ENCODE peak calls at places on chromosomes 3 and 15, in seven cellular contexts. One of them, this sample, is unnamed.
A peak's percentile ranks its signal among the peaks of the same experiment; 100 is the strongest.

GRCh38 chr3:183122257-183122932 is 23.1 kb upstream of the MCCC1 start:
- DNase-seq in K562: peak; percentile 57
- DNase-seq in A549: peak; percentile 26
- DNase-seq in HCT116: peak; percentile 38
- DNase-seq in NB4: peak; percentile 58
- DNase-seq in endothelial cell of umbilical vein: peak; percentile 95
- DNase-seq in HepG2: peak; percentile 18
- DNase-seq in this sample: no peak

GRCh38 chr3:127233371-127233770 is 40.4 kb downstream of the PRR23E start:
- DNase-seq in endothelial cell of umbilical vein: no peak
- DNase-seq in NB4: peak; percentile 25
- DNase-seq in K562: no peak
- DNase-seq in A549: no peak
- DNase-seq in HepG2: no peak
- DNase-seq in HCT116: no peak
- DNase-seq in this sample: no peak

GRCh38 chr3:158845748-158846350 is 44.0 kb downstream of the MFSD1 start:
- DNase-seq in HepG2: peak; percentile 41
- DNase-seq in endothelial cell of umbilical vein: peak; percentile 30
- DNase-seq in K562: peak; percentile 64
- DNase-seq in HCT116: peak; percentile 27
- DNase-seq in NB4: peak; percentile 47
- DNase-seq in A549: peak; percentile 50
- DNase-seq in this sample: no peak

GRCh38 chr3:77081240-77081661 is 41.4 kb downstream of the ROBO2 start:
- DNase-seq in A549: no peak
- DNase-seq in endothelial cell of umbilical vein: no peak
- DNase-seq in HCT116: no peak
- DNase-seq in K562: no peak
- DNase-seq in HepG2: no peak
- DNase-seq in NB4: no peak
- DNase-seq in this sample: no peak

GRCh38 chr3:192847918-192848317 is 69.7 kb downstream of the MB21D2 start:
- DNase-seq in endothelial cell of umbilical vein: no peak
- DNase-seq in NB4: no peak
- DNase-seq in A549: no peak
- DNase-seq in HepG2: no peak
- DNase-seq in K562: no peak
- DNase-seq in HCT116: no peak
- DNase-seq in this sample: no peak

GRCh38 chr3:172285844-172286243 is 162.4 kb downstream of the GHSR start:
- DNase-seq in A549: no peak
- DNase-seq in K562: no peak
- DNase-seq in HCT116: no peak
- DNase-seq in endothelial cell of umbilical vein: no peak
- DNase-seq in NB4: no peak
- DNase-seq in HepG2: no peak
- DNase-seq in this sample: no peak

GRCh38 chr15:41334293-41335120 is 1.8 kb downstream of the NUSAP1 start:
- DNase-seq in K562: peak; percentile 69
- DNase-seq in HepG2: no peak
- DNase-seq in A549: no peak
- DNase-seq in NB4: peak; percentile 22
- DNase-seq in endothelial cell of umbilical vein: no peak
- DNase-seq in HCT116: no peak
- DNase-seq in this sample: no peak

GRCh38 chr15:25171111-25171811 is 216.5 kb downstream of the SNRPN start:
- DNase-seq in NB4: no peak
- DNase-seq in HepG2: no peak
- DNase-seq in A549: no peak
- DNase-seq in HCT116: no peak
- DNase-seq in K562: no peak
- DNase-seq in endothelial cell of umbilical vein: no peak
- DNase-seq in this sample: peak; percentile 26

GRCh38 chr15:99447497-99448371 is 118.0 kb upstream of the MEF2A start:
- DNase-seq in NB4: no peak
- DNase-seq in endothelial cell of umbilical vein: peak; percentile 19
- DNase-seq in HCT116: no peak
- DNase-seq in A549: no peak
- DNase-seq in HepG2: no peak
- DNase-seq in K562: peak; percentile 25
- DNase-seq in this sample: peak; percentile 86

GRCh38 chr15:31338318-31338878 is 11.8 kb downstream of the KLF13 start:
- DNase-seq in HCT116: no peak
- DNase-seq in NB4: no peak
- DNase-seq in K562: no peak
- DNase-seq in endothelial cell of umbilical vein: no peak
- DNase-seq in A549: no peak
- DNase-seq in HepG2: no peak
- DNase-seq in this sample: no peak

GRCh38 chr3:128805771-128806170 is 73.6 kb upstream of the ACAD9 start:
- DNase-seq in HCT116: no peak
- DNase-seq in NB4: peak; percentile 80
- DNase-seq in A549: no peak
- DNase-seq in K562: peak; percentile 26
- DNase-seq in HepG2: no peak
- DNase-seq in endothelial cell of umbilical vein: peak; percentile 79
- DNase-seq in this sample: no peak
- TF ChIP-seq MAX in HCT116: no peak
- TF ChIP-seq MAX in NB4: no peak
- TF ChIP-seq MAX in A549: no peak
- TF ChIP-seq MAX in K562: no peak
- TF ChIP-seq MAX in HepG2: no peak
- TF ChIP-seq MAX in endothelial cell of umbilical vein: no peak
- TF ChIP-seq MAX in this sample: no peak

DNA sequence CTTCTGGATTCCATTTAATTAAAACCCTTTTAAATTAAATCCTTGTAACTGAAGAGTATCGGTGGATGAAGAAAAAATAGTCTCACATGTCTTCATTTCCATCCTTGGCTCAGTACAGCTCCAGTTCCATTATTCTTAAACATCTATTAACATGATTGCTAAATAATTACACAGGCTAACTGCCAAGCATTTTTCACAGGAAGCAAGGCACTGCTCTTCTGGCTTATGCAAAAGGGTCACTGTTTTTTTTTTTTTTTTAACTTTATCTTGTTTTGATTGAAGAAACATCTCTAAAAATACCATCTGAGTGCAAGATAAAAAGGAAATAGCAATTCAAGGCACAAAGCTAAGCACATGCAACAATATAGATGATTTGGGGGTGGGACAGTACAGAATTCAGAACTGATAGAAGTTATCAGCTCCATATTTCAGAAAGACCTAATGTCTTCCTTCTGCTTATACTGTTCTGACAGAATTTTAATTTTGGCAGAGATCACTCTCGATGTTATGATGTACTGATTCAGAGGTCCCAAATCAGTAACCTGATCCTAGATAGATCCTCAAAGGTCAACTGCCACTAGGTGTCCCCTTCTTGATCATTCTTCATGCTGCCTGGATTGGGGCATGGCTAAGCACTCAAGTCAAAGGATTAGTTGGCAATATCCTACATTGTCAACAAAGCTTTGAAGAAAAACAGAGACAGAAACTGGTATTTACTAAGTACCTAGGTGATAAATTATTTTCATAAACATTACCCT is 57.8 kb upstream of the ACTC1 start:
- DNase-seq in K562: no peak
- DNase-seq in HCT116: no peak
- DNase-seq in A549: no peak
- DNase-seq in endothelial cell of umbilical vein: peak; percentile 82
- DNase-seq in HepG2: no peak
- DNase-seq in NB4: no peak
- DNase-seq in this sample: no peak
- TF ChIP-seq MAX in K562: no peak
- TF ChIP-seq MAX in HCT116: no peak
- TF ChIP-seq MAX in A549: no peak
- TF ChIP-seq MAX in endothelial cell of umbilical vein: no peak
- TF ChIP-seq MAX in HepG2: no peak
- TF ChIP-seq MAX in NB4: no peak
- TF ChIP-seq MAX in this sample: no peak

DNA sequence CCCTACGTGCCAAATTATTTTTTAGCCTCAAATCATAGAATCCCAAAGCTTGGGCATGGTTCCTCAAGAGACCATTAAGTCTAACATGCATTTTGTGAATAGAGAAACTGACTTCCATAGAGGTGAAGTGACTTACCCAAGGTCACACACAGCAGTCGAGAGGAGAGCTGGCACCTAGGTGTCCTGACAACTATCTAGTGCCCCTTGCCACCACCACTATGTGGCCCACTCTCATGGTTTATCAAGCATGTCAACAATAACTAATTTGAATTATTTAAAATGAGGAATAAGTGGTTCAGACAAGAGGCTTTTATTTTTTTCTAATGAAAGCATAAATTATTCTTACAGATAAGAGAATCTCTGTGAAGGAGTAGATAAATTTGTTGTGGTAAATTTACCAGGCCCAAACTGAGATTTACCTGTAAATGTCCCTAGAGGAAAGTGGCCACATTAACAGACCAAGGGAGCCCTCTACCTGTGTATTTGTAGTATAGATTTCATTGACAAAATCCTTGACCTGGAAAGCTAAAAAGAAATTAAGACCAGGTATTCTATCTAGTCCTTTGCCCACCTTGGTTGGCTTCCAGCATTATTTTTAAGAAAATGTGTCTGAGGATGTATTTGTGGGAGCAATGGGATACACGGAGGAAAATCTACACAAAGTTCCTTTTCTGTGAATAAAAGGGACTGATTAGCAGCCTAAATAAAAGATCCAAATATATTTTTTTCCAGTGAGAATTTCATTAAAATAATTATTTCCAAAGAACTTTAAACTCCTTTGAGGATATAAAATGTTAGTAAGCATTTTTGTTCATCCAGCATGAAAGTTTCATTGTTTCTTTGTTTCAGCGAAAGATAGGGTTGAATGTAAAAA is 49.1 kb downstream of the IQCH start:
- DNase-seq in NB4: peak; percentile 39
- DNase-seq in K562: peak; percentile 61
- DNase-seq in HepG2: peak; percentile 49
- DNase-seq in A549: peak; percentile 30
- DNase-seq in HCT116: peak; percentile 42
- DNase-seq in endothelial cell of umbilical vein: peak; percentile 49
- DNase-seq in this sample: no peak
- TF ChIP-seq MAX in NB4: no peak
- TF ChIP-seq MAX in K562: no peak
- TF ChIP-seq MAX in HepG2: no peak
- TF ChIP-seq MAX in A549: no peak
- TF ChIP-seq MAX in HCT116: no peak
- TF ChIP-seq MAX in endothelial cell of umbilical vein: no peak
- TF ChIP-seq MAX in this sample: no peak

DNA sequence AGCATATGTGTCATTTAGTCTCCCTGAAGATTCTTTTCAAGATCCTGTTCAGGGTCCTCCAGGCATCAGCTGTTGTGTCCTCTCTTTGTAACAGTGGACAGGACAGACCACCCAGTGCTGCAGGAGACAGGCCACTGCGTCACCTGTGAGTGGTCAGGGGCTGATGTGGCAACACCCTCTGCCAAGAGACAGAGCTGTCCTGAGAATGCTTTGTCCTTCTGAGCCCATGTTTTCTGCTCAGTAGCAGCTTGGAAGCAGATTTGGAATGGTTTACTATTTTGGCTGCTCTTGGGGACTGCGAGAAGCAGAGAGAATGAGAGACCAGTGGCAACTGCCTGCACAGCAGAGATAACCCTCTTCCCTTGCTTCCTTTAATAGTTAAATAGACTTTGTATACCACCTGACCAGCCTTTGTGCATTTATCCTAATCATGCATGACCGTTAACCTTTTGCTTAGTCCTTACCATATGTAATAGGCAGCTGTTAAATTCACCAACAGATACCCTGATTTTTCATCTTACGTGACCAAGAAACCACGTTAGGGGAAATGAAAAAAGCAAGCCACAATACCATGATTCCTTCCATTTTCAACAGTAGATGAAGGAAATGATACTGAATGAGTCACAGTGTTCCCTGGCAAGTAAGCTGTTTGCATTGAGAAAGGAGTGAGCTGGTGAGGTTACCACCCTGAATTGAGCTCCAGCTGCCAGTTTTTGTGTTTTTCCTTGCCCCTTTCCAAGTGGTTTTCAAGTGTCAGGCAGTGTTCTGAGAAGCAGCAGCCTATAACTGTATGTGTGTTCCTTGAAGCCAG is 35.5 kb downstream of the B3GALNT1 start:
- DNase-seq in K562: peak; percentile 6
- DNase-seq in endothelial cell of umbilical vein: peak; percentile 98
- DNase-seq in A549: no peak
- DNase-seq in HCT116: no peak
- DNase-seq in HepG2: no peak
- DNase-seq in NB4: peak; percentile 53
- DNase-seq in this sample: no peak
- TF ChIP-seq MAX in K562: no peak
- TF ChIP-seq MAX in endothelial cell of umbilical vein: no peak
- TF ChIP-seq MAX in A549: no peak
- TF ChIP-seq MAX in HCT116: no peak
- TF ChIP-seq MAX in HepG2: no peak
- TF ChIP-seq MAX in NB4: no peak
- TF ChIP-seq MAX in this sample: no peak

DNA sequence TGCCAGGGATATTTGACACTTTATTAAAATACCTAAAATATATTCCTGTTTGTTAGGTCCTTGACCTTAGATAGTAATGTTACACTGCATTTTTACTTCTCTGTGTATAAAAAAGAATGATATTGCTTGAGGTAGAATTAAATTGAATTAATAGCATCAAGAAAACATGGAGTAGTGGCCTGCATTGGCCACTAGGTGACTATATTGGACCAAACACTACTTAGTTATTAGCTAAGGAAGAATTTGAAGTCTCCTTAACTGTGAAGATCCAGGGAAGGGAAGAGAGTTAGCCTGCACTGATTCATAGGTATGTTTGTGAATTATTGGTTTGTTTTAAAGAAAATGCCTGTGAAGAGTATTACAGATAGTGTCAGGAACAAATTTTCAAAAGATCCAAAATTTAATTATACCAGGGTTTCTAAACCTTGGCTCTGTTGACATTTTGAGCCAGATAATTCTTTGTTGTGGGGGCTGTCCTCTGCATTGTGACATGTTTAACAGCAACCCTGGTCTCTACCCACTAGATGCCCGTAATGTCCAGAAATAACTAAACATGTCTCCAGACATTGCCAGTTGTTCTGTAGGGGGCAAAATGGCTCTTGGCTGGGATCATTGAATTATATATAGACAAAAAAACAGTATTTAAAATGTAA is 103.6 kb upstream of the THSD4 start:
- DNase-seq in HCT116: peak; percentile 28
- DNase-seq in endothelial cell of umbilical vein: peak; percentile 56
- DNase-seq in NB4: peak; percentile 4
- DNase-seq in A549: peak; percentile 35
- DNase-seq in HepG2: peak; percentile 3
- DNase-seq in K562: peak; percentile 1
- DNase-seq in this sample: no peak
- TF ChIP-seq MAX in HCT116: no peak
- TF ChIP-seq MAX in endothelial cell of umbilical vein: no peak
- TF ChIP-seq MAX in NB4: no peak
- TF ChIP-seq MAX in A549: no peak
- TF ChIP-seq MAX in HepG2: no peak
- TF ChIP-seq MAX in K562: no peak
- TF ChIP-seq MAX in this sample: no peak